ENCODE peak calls at places on chromosomes 1 and 21, in nine cellular contexts. G is GM13976; E is MCF 10A; Z is heart right ventricle; A is OCI-LY7; I is progenitor cell of endocrine pancreas; K is left ventricle myocardium inferior; P is CD8-positive, alpha-beta T cell; V is endodermal cell. C is an unnamed sample.

GRCh38 chr21:44875341-44875740 is 1.9 kb upstream of the PTTG1IP start:
- DNase-seq in I (no peak), G (no peak), K (no peak), V (no peak), P (no peak), Z (no peak), A (peak; percentile 34), E (peak; percentile 72), C (no peak)

GRCh38 chr1:118987431-118988185 is 535 bp downstream of the TBX15 start:
- DNase-seq in A (no peak), Z (no peak), E (no peak), P (no peak), G (no peak), K (no peak), I (no peak), V (peak; percentile 89), C (no peak)

GRCh38 chr1:32763221-32763620 is 53.9 kb downstream of the YARS1 start:
- DNase-seq in K (no peak), G (peak; percentile 3), V (no peak), Z (no peak), A (no peak), P (no peak), E (peak; percentile 39), I (no peak), C (peak; percentile 93)

GRCh38 chr1:48530727-48531351 is 58.8 kb upstream of the SPATA6 start:
- DNase-seq in G (peak; percentile 59), K (no peak), P (no peak), A (peak; percentile 64), Z (peak; percentile 8), E (peak; percentile 86), V (peak; percentile 99), I (peak; percentile 92), C (peak; percentile 58)

GRCh38 chr1:240653030-240653429 is 41.1 kb upstream of the GREM2 start:
- DNase-seq in E (no peak), A (no peak), Z (no peak), V (no peak), K (no peak), P (no peak), G (no peak), I (no peak), C (no peak)

GRCh38 chr1:222331340-222331739 is 216.6 kb downstream of the HHIPL2 start:
- DNase-seq in Z (no peak), V (no peak), P (no peak), E (no peak), A (no peak), I (no peak), G (no peak), K (no peak), C (no peak)

GRCh38 chr1:168763031-168763430 is 34.0 kb upstream of the DPT start:
- DNase-seq in E (peak; percentile 35), A (no peak), V (no peak), K (no peak), P (no peak), I (no peak), Z (no peak), G (no peak), C (no peak)

GRCh38 chr21:42655797-42656770 is 2.7 kb downstream of the PDE9A start:
- DNase-seq in V (peak; percentile 83), E (peak; percentile 29), K (no peak), G (no peak), I (no peak), P (no peak), A (peak; percentile 61), Z (no peak), C (no peak)

GRCh38 chr1:232414100-232414499 is 215.8 kb downstream of the SIPA1L2 start:
- DNase-seq in A (no peak), K (no peak), I (no peak), E (no peak), V (no peak), Z (no peak), P (no peak), G (no peak), C (no peak)

GRCh38 chr21:45617021-45617930 is 26.2 kb upstream of the PCBP3 start:
- DNase-seq in G (no peak), V (peak; percentile 67), Z (no peak), A (no peak), E (peak; percentile 24), I (no peak), P (no peak), K (no peak), C (no peak)

GRCh38 chr1:13702425-13703127 is 2.6 kb downstream of the PRDM2 start:
- DNase-seq in V (no peak), I (no peak), A (peak; percentile 81), K (no peak), P (peak; percentile 44), G (peak; percentile 78), E (no peak), Z (no peak), C (no peak)

GRCh38 chr1:183166439-183166838 is 19.6 kb upstream of the LAMC2 start:
- DNase-seq in P (no peak), K (no peak), E (no peak), G (no peak), Z (no peak), I (no peak), V (no peak), A (no peak), C (no peak)

GRCh38 chr1:38114633-38115032 is 68.0 kb upstream of the POU3F1 start:
- DNase-seq in Z (no peak), G (no peak), A (no peak), I (no peak), K (no peak), V (no peak), P (no peak), E (no peak), C (no peak)

GRCh38 chr1:206021796-206022365 is 1.8 kb downstream of the CTSE start:
- DNase-seq in E (peak; percentile 55), G (no peak), P (no peak), I (no peak), V (no peak), A (no peak), Z (no peak), K (no peak), C (no peak)

GRCh38 chr1:226569879-226570547 is 21.4 kb downstream of the STUM start:
- DNase-seq in A (peak; percentile 67), P (no peak), E (peak; percentile 34), I (peak; percentile 36), G (peak; percentile 52), K (no peak), Z (no peak), V (peak; percentile 96), C (no peak)

GRCh38 chr1:41313661-41314131 is 47.5 kb upstream of the FOXO6 start:
- DNase-seq in A (peak; percentile 38), K (no peak), Z (no peak), P (no peak), V (peak; percentile 87), I (no peak), G (no peak), E (peak; percentile 14), C (no peak)

GRCh38 chr1:8844421-8845063 is 27.1 kb upstream of the RERE start:
- DNase-seq in Z (peak; percentile 48), P (no peak), A (no peak), K (peak; percentile 35), V (peak; percentile 33), E (no peak), G (no peak), I (no peak), C (no peak)

GRCh38 chr1:44327679-44328491 is 27.2 kb downstream of the ERI3 start:
- DNase-seq in V (peak; percentile 68), K (peak; percentile 76), Z (peak; percentile 70), P (no peak), E (peak; percentile 100), A (no peak), G (no peak), I (no peak), C (peak; percentile 81)

GRCh38 chr1:205226868-205227583 is 720 bp upstream of the TMCC2 start:
- DNase-seq in E (peak; percentile 99), V (no peak), K (no peak), P (no peak), Z (no peak), I (no peak), G (no peak), A (peak; percentile 35), C (no peak)

GRCh38 chr1:213986020-213986924 is 1.5 kb upstream of the PROX1 start:
- DNase-seq in E (no peak), Z (no peak), V (peak; percentile 55), P (no peak), I (no peak), A (no peak), G (no peak), K (no peak), C (no peak)

DNA sequence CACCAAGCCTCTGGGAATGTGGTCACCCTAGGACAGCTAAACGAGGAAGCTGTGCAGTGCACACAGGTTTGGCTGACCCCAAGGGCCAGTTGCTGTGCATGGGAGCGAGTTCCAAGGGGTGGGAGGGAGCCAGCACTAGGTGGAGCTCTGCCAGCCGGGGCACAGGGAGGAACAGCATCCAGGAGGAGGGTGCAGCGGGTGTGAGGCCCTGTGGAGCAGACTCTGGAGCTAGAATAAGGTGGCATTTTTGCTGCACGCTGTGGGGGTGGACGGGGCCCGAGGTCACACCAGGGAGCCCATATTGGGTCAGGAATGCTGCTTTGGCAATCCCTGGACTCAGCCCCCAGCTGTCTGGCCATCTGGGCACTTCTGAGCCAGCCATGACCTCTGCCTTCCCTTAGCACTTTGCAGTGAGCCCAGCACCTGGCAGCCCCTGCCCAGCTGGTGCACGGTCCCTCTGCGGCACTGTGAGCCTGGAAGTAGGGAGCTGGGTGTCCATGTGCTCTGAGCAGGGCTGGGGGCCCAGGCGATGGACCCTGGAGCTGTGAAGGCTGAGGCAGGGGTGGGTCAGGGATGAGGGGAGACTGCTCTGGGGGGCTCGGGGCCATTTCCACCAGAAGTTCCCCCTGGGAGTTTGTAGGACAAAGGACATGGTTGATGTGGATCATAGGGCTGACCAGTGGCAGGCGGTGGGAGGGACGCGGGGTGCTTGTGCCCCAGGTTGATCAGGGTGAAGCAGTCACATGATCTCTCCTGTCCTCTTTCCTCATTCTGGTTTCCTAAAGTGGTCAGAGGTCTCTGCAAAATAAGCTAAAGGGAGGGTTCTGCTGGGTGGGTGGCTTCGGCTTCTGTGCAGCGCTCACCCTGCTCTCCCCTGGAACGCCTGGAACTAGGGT is 8.9 kb downstream of the PDXK start:
- DNase-seq in E (peak; percentile 57), I (no peak), P (no peak), A (no peak), K (peak; percentile 64), Z (no peak), G (no peak), V (peak; percentile 75), C (peak; percentile 63)
- TF ChIP-seq CTCF in E (peak; percentile 6), I (no peak), P (no peak), A (peak; percentile 50), K (peak; percentile 14), Z (no peak), G (no peak), V (peak; percentile 47), C (peak; percentile 20)

GRCh38 chr21:28235169-28235892 is 757.3 kb downstream of the LTN1 start:
- DNase-seq in K (peak; percentile 22), I (no peak), P (no peak), V (peak; percentile 73), G (no peak), A (no peak), Z (no peak), E (peak; percentile 9), C (no peak)
- TF ChIP-seq CTCF in K (peak; percentile 38), I (no peak), P (no peak), V (peak; percentile 75), G (no peak), A (no peak), Z (no peak), E (no peak), C (no peak)

GRCh38 chr1:218553197-218553596 is 208.1 kb downstream of the TGFB2 start:
- DNase-seq in V (peak; percentile 44), A (no peak), E (peak; percentile 63), G (no peak), Z (no peak), K (no peak), I (no peak), P (no peak), C (no peak)
- TF ChIP-seq CTCF in V (peak; percentile 49), A (no peak), E (peak; percentile 13), G (no peak), Z (no peak), K (no peak), I (no peak), P (no peak), C (peak; percentile 47)

GRCh38 chr1:46173361-46173856 is 1.5 kb upstream of the TSPAN1 start:
- DNase-seq in V (peak; percentile 59), E (no peak), K (no peak), Z (peak; percentile 65), I (no peak), G (no peak), A (peak; percentile 41), P (no peak), C (no peak)
- TF ChIP-seq CTCF in V (no peak), E (no peak), K (no peak), Z (peak; percentile 47), I (no peak), G (peak; percentile 8), A (peak; percentile 28), P (no peak), C (no peak)